ENCODE peak calls at places on chromosomes 11 and 22, in six cellular contexts. C, M, Y, G, Q and I are unnamed samples.

GRCh38 chr22:24593810-24594568 is 1.1 kb upstream of the LRRC75B start:
- DNase-seq in C (no peak), M (no peak), Y (no peak), G (no peak), Q (no peak), I (no peak)

GRCh38 chr11:34605481-34606325 is 15.2 kb upstream of the EHF start:
- DNase-seq in C (no peak), M (no peak), Y (no peak), G (no peak), Q (no peak), I (no peak)

GRCh38 chr11:132056689-132057088 is 686.3 kb downstream of the NTM start:
- DNase-seq in C (no peak), M (no peak), Y (no peak), G (peak), Q (no peak), I (no peak)

GRCh38 chr11:12066799-12067508 is 43.4 kb upstream of the MICAL2 start:
- DNase-seq in C (no peak), M (no peak), Y (peak), G (no peak), Q (peak), I (no peak)

GRCh38 chr11:47325271-47326041 is 27.0 kb downstream of the MYBPC3 start:
- DNase-seq in C (no peak), M (no peak), Y (no peak), G (no peak), Q (no peak), I (no peak)

GRCh38 chr11:128482092-128482491 is 105.3 kb downstream of the ETS1 start:
- DNase-seq in C (no peak), M (no peak), Y (no peak), G (no peak), Q (no peak), I (no peak)

GRCh38 chr11:64131657-64132387 is 34.1 kb downstream of the MACROD1 start:
- DNase-seq in C (no peak), M (no peak), Y (no peak), G (no peak), Q (peak), I (no peak)

GRCh38 chr11:70467196-70468085 is 69.1 kb downstream of the CTTN start:
- DNase-seq in C (peak), M (peak), Y (peak), G (no peak), Q (peak), I (no peak)

GRCh38 chr11:58466293-58466692 is 24.3 kb upstream of the OR5B12 start:
- DNase-seq in C (no peak), M (no peak), Y (peak), G (no peak), Q (no peak), I (no peak)

GRCh38 chr11:1368966-1369365 is 20.8 kb upstream of the BRSK2 start:
- DNase-seq in C (no peak), M (no peak), Y (no peak), G (no peak), Q (no peak), I (no peak)

GRCh38 chr22:45124176-45124857 is 39.4 kb upstream of the NUP50 start:
- DNase-seq in C (no peak), M (no peak), Y (no peak), G (no peak), Q (no peak), I (no peak)

GRCh38 chr22:42943981-42944380 is 71.0 kb downstream of the PACSIN2 start:
- DNase-seq in C (no peak), M (no peak), Y (no peak), G (no peak), Q (no peak), I (no peak)

GRCh38 chr11:65434667-65435179 is 12.1 kb downstream of the NEAT1 start:
- DNase-seq in C (no peak), M (peak), Y (no peak), G (no peak), Q (no peak), I (no peak)

GRCh38 chr22:46175631-46176030 is 25.3 kb downstream of the PPARA start:
- DNase-seq in C (no peak), M (no peak), Y (peak), G (peak), Q (no peak), I (no peak)

GRCh38 chr11:73661035-73661628 is 14.8 kb downstream of the PLEKHB1 start:
- DNase-seq in C (peak), M (peak), Y (peak), G (peak), Q (peak), I (peak)

GRCh38 chr11:58394195-58394594 is 12.5 kb downstream of the OR5B3 start:
- DNase-seq in C (no peak), M (peak), Y (peak), G (peak), Q (peak), I (peak)

GRCh38 chr11:116692318-116693106 is 80.3 kb downstream of the BUD13 start:
- DNase-seq in C (no peak), M (no peak), Y (no peak), G (no peak), Q (no peak), I (no peak)
- H3K9ac ChIP-seq in C (no peak), M (no peak), Y (no peak), G (no peak), Q (no peak), I (peak)

GRCh38 chr11:79088967-79089366 is 351.9 kb downstream of the TENM4 start:
- DNase-seq in C (peak), M (no peak), Y (no peak), G (no peak), Q (peak), I (no peak)

GRCh38 chr11:79090191-79090590 is 350.6 kb downstream of the TENM4 start:
- DNase-seq in C (no peak), M (no peak), Y (peak), G (no peak), Q (no peak), I (peak)

GRCh38 chr11:79087957-79088318 is 352.9 kb downstream of the TENM4 start:
- DNase-seq in C (no peak), M (no peak), Y (no peak), G (peak), Q (no peak), I (no peak)

GRCh38 chr11:79086056-79086455 is 354.8 kb downstream of the TENM4 start:
- DNase-seq in C (no peak), M (no peak), Y (no peak), G (no peak), Q (no peak), I (no peak)

DNA sequence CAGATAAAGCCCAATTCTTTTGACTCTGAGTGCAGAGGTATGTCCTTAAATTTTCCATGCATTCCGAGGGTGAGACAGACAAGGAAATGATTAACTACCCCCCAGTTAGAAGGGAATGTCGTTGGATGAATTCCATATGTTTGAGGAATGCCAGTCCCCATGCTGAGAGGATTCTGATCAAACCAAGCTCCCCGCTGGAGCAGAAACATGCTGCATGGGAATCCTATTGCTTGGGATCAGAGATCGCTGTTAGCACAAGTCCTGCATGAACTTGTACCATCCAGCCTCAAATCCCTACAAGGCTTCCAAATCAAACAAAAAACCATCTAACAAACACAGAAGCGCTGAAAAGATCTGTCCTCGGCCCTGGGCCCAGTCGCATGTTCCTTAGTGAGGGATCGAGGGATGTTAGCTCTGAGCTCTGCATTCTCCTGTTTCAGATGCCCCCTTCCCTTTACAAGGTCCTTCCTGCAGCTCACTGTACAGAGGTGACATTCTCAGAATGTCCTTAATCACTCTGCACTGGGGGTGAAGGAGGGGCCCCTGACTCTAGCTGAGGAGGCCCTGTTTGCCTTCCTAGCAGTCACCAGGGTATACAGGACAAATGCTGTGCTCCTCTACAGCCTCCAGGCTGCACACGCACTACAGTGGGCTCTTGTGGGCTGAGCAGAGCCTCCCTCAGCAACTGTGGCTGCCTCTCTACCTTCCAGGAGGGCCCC is 353.4 kb downstream of the TENM4 start:
- DNase-seq in C (peak), M (peak), Y (peak), G (peak), Q (peak), I (peak)
- H3K9ac ChIP-seq in C (no peak), M (peak), Y (no peak), G (no peak), Q (peak), I (no peak)

DNA sequence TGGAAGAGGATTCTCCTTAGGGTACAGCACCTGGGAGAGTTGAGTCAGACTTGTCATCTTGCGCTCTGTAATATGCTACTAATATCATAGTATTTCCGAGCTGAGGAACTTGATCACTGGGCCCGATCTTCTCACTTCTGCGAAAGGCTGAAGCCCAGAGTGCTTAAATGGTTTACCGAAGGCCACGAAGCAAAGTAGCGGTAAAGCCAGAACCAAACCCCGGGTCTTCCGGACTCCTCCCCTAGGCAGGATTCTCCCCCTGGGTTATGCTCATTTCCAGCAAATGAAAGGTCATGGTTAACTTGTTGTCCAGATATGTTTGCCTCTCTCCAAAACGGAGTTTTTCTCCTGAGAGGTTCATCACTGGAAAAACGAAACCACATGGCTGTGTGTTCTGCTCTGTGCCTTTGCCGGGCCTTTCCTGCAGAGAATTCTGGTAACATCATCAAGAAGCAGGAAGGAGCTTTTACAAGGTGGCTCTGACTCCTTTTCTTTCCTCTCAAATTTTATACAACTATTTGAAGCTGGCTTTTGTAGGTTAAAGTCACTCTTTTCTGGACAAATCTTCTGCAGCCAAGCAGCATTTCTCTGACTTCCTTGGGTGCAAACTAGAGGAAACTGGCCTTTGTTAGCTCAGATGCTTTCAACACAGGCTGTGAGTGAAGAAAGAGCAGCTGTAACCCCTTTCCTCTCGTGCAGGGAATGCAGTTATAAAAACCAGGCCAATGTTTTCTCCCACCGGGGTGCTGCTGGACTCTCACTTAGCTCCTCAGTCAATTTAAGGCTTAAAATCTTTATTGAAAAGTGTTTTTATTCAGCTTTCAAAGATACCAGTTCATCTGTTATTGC is 35.5 kb downstream of the UBASH3B start:
- DNase-seq in C (no peak), M (peak), Y (no peak), G (peak), Q (no peak), I (no peak)
- H3K9ac ChIP-seq in C (no peak), M (peak), Y (no peak), G (peak), Q (no peak), I (no peak)

DNA sequence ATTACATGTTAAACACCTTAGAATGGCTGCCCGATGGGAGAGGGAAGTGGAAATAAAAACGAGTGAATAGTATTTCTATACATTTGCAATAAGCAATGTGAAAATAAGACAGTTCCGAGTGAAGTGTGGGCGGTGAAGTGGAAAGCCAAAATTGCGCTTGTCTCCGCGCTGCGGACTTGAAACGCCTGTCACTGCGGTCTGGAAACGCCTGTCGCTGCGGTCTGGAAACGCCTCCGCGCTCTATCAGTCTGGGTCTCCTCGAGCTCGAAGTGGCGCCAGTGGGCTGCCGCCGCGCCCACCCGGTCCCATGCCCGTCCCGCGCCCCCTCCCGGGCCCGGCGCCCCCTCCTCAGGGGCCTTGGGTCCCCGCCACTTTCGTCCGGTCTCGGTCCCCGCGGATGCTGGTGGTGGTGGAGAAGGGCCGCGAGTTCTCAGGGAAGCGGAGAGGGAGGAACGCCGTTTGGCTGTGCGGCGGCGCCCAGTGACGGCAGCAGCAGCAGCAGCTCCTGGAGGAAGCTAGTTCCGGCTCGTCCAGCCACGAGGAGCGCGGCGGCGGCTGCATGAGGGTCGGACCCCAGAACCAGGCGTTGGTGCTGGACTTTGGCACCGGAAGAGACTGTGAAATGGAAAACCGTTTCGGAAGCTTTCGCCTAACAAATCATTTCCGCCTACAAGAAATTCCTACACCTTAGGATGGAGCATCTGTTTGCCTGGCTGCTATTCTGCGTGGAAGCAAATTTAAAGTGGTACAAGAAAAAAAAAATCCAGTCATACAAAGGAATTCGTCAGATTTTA is 1.8 kb downstream of the NCR3LG1 start:
- DNase-seq in C (peak), M (peak), Y (peak), G (peak), Q (peak), I (no peak)
- H3K9ac ChIP-seq in C (peak), M (peak), Y (peak), G (peak), Q (peak), I (peak)

GRCh38 chr11:44858796-44859527 is 91.7 kb downstream of the TP53I11 start:
- DNase-seq in C (no peak), M (no peak), Y (no peak), G (no peak), Q (peak), I (no peak)

GRCh38 chr11:44860346-44860745 is 90.3 kb downstream of the TP53I11 start:
- DNase-seq in C (no peak), M (no peak), Y (no peak), G (no peak), Q (no peak), I (no peak)

GRCh38 chr11:44855138-44855849 is 95.4 kb downstream of the TP53I11 start:
- DNase-seq in C (no peak), M (no peak), Y (peak), G (no peak), Q (no peak), I (no peak)

GRCh38 chr11:44859528-44859925 is 91.2 kb downstream of the TP53I11 start:
- DNase-seq in C (no peak), M (no peak), Y (no peak), G (no peak), Q (no peak), I (no peak)

DNA sequence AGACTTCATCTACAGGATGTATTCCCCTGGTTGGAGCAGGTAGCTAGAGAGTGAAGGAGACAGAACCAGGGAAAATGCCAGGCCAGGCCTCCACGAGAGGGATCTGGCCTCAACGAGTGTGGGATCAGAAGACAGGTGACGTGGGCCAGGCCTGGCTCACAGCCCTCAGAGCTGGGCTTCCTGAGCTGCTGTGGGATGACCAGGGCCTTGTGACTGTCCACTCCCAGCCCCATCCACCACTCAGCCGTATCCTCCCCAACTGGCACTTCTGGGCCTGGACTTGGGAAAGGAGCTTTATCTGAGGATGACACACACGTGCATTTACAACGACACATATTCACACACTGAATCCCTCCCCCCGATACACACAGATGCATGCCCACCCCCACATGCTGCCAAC is 93.2 kb downstream of the TP53I11 start:
- DNase-seq in C (no peak), M (no peak), Y (no peak), G (no peak), Q (no peak), I (no peak)
- H3K9ac ChIP-seq in C (no peak), M (no peak), Y (no peak), G (no peak), Q (no peak), I (no peak)

GRCh38 chr22:22896601-22897000 is 9.0 kb downstream of the IGLL5 start:
- DNase-seq in C (no peak), M (no peak), Y (no peak), G (no peak), Q (no peak), I (no peak)
- H3K9ac ChIP-seq in C (no peak), M (no peak), Y (no peak), G (no peak), Q (no peak), I (no peak)